ENCODE peak calls at places on chromosomes 12 and 14, in five cellular contexts. Z is lower lobe of right lung, Y is osteoblast, U is Panc1, I is stomach. T is an unnamed sample.

GRCh38 chr12:60257063-60257462 is 661.2 kb downstream of the SLC16A7 start:
- DNase-seq in U (peak), Z (no peak), I (no peak), Y (no peak), T (peak)

GRCh38 chr12:124778411-124778810 is 85.3 kb downstream of the SCARB1 start:
- DNase-seq in I (no peak), Z (no peak), U (no peak), Y (no peak), T (no peak)

GRCh38 chr14:64786296-64787149 is 82.3 kb downstream of the PLEKHG3 start:
- DNase-seq in Z (no peak), U (no peak), I (no peak), Y (no peak), T (no peak)

GRCh38 chr12:128969480-128970055 is 116.3 kb downstream of the GLT1D1 start:
- DNase-seq in Y (no peak), I (peak), Z (no peak), U (no peak), T (no peak)

GRCh38 chr12:38932320-38932719 is 26.9 kb upstream of the CPNE8 start:
- DNase-seq in U (no peak), Z (no peak), I (no peak), Y (no peak), T (no peak)

GRCh38 chr12:110931315-110931728 is 10.9 kb upstream of the MYL2 start:
- DNase-seq in I (no peak), U (no peak), Z (no peak), Y (peak), T (no peak)

GRCh38 chr14:24037658-24038037 is 14.2 kb upstream of the CARMIL3 start:
- DNase-seq in Y (no peak), Z (no peak), U (no peak), I (peak), T (no peak)

GRCh38 chr12:96907681-96908163 is 665 bp downstream of the NEDD1 start:
- DNase-seq in U (no peak), Y (peak), I (no peak), Z (no peak), T (no peak)

GRCh38 chr12:34151019-34151418 is 128.7 kb downstream of the ALG10 start:
- DNase-seq in U (no peak), I (no peak), Z (no peak), Y (no peak), T (no peak)

GRCh38 chr14:81401420-81402122 is 1.4 kb upstream of the STON2 start:
- DNase-seq in U (no peak), Y (peak), Z (no peak), I (no peak), T (peak)

GRCh38 chr12:45655186-45655585 is 74.3 kb upstream of the ARID2 start:
- DNase-seq in U (no peak), I (no peak), Z (no peak), Y (no peak), T (no peak)

GRCh38 chr12:4506430-4506829 is 32.3 kb upstream of the RAD51AP1 start:
- DNase-seq in U (no peak), Z (no peak), Y (no peak), I (no peak), T (no peak)

GRCh38 chr14:24057867-24058259 is 6.1 kb downstream of the CARMIL3 start:
- DNase-seq in Y (no peak), Z (no peak), U (no peak), I (no peak), T (no peak)

GRCh38 chr14:78253986-78254385 is 83.8 kb downstream of the NRXN3 start:
- DNase-seq in U (no peak), Y (peak), Z (no peak), I (no peak), T (peak)

GRCh38 chr12:101924647-101925046 is 47.3 kb downstream of the DRAM1 start:
- DNase-seq in Y (no peak), U (no peak), I (no peak), Z (no peak), T (no peak)

GRCh38 chr12:121577443-121578180 is 3.2 kb downstream of the KDM2B start:
- DNase-seq in Y (peak), I (no peak), U (no peak), Z (no peak), T (no peak)

GRCh38 chr12:127178039-127178438 is 1088.9 kb upstream of the TMEM132C start:
- DNase-seq in Z (no peak), Y (no peak), U (no peak), I (no peak), T (no peak)

GRCh38 chr12:91620422-91620821 is 437.8 kb upstream of the DCN start:
- DNase-seq in I (no peak), U (no peak), Z (no peak), Y (no peak), T (no peak)

GRCh38 chr14:22265319-22266140 is 323.5 kb downstream of the DAD1 start:
- DNase-seq in Z (no peak), Y (no peak), I (no peak), U (no peak), T (no peak)

GRCh38 chr12:98355322-98355721 is 160.1 kb upstream of the TMPO start:
- DNase-seq in Z (no peak), Y (no peak), I (no peak), U (no peak), T (no peak)

GRCh38 chr12:58356794-58357193 is 415.4 kb downstream of the ATP23 start:
- DNase-seq in U (no peak), I (no peak), Z (no peak), Y (no peak), T (no peak)
- H3K4me3 ChIP-seq in U (no peak), I (no peak), Z (no peak), Y (no peak), T (no peak)

GRCh38 chr14:38310420-38310995 is 54.6 kb upstream of the CLEC14A start:
- DNase-seq in I (no peak), Y (no peak), U (no peak), Z (no peak), T (no peak)
- H3K4me3 ChIP-seq in I (no peak), Y (no peak), U (no peak), Z (no peak), T (no peak)

GRCh38 chr12:116677202-116677651 is 60.6 kb downstream of the SPRING1 start:
- DNase-seq in Z (no peak), Y (no peak), U (no peak), I (no peak), T (no peak)
- H3K4me3 ChIP-seq in Z (no peak), Y (no peak), U (no peak), I (no peak), T (no peak)

GRCh38 chr12:3152013-3152412 is 74.8 kb downstream of the TSPAN9 start:
- DNase-seq in I (no peak), U (no peak), Z (no peak), Y (peak), T (no peak)
- H3K4me3 ChIP-seq in I (no peak), U (no peak), Z (no peak), Y (peak), T (no peak)

GRCh38 chr14:74242055-74243042 is 3.1 kb downstream of the VSX2 start:
- DNase-seq in U (no peak), Y (peak), Z (no peak), I (no peak), T (no peak)

GRCh38 chr14:74240794-74241610 is 1.8 kb downstream of the VSX2 start:
- DNase-seq in Y (peak), U (no peak), Z (no peak), I (no peak), T (no peak)

GRCh38 chr14:74243051-74243450 is 3.8 kb downstream of the VSX2 start:
- DNase-seq in I (no peak), Y (peak), Z (no peak), U (no peak), T (no peak)

GRCh38 chr14:74239848-74240793 is 872 bp downstream of the VSX2 start:
- DNase-seq in U (no peak), Z (no peak), I (no peak), Y (peak), T (no peak)

GRCh38 chr14:74241611-74242005 is 2.4 kb downstream of the VSX2 start:
- DNase-seq in Z (no peak), U (no peak), Y (peak), I (no peak), T (no peak)
- H3K4me3 ChIP-seq in Z (peak), U (peak), Y (no peak), I (peak), T (no peak)

GRCh38 chr12:6946920-6947374 is 3.1 kb downstream of the C12orf57 start:
- DNase-seq in I (no peak), Y (no peak), U (no peak), Z (peak), T (no peak)
- H3K4me3 ChIP-seq in I (peak), Y (no peak), U (peak), Z (peak), T (no peak)

DNA sequence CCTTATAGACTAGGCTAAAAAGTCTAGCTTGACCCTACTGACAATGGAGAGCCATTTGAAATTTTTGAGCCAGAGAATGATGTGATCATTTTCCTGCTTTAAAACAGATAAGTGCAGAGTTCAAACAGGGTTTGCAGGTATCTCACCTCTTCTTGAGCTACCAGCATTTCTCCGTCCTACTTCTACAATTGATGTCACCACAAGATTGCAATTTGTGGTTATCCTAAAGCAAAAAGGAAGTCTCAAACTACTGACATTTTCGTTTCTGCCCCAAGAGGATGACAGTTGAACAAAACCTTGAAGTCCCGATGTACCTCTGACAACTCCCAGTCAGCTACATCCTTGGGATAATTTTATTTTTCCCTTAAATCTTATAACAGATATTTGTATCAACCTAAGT is 86.7 kb downstream of the PTGER2 start:
- DNase-seq in U (no peak), I (no peak), Y (no peak), Z (no peak), T (no peak)
- H3K4me3 ChIP-seq in U (no peak), I (no peak), Y (no peak), Z (no peak), T (no peak)

GRCh38 chr12:81758421-81759214 is 532 bp downstream of the PPFIA2 start:
- DNase-seq in Y (peak), U (no peak), I (no peak), Z (no peak), T (no peak)

GRCh38 chr12:81759215-81759991 is at the start of gene PPFIA2:
- DNase-seq in U (no peak), Z (no peak), Y (no peak), I (no peak), T (no peak)

DNA sequence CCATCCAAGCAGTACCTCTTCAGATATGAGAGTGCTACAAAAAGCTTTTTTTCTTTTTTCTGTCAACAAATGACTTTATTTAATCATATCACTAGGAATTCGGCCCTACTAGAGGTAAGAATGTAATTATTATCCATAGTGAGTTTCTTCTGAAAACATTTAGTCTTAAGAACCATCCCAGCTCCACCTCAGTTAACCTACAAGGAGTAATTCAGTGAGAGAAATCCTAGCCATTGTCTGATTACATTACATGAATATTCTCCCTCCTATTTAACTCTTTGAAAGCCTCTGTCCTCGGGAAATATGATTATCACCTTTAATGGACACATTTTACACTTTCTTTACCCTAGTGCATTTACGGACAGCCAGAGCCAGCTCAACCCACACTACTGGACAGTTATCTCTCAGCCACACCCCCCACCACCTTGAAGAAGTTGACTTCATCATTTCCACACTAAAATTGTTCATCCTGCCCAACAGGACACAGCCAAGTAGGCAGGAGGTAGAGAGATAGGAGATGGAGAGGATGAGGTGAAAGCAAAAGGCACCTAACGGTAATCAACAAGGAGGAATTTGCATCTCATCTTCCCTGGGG is 1.3 kb downstream of the PPFIA2 start:
- DNase-seq in Z (no peak), U (no peak), I (no peak), Y (no peak), T (no peak)
- H3K4me3 ChIP-seq in Z (peak), U (no peak), I (peak), Y (no peak), T (peak)

T was measured in skeletal muscle cell.